ENCODE peak calls at places on chromosomes 1 and 21, in four cellular contexts. One of them, this sample, is unnamed.

GRCh38 chr1:226100436-226101347 is 38.2 kb downstream of the H3-3A start:
- DNase-seq in astrocyte of the spinal cord: no peak
- DNase-seq in fibroblast of lung: peak
- DNase-seq in gastrocnemius medialis: no peak
- DNase-seq in this sample: no peak

GRCh38 chr1:209875510-209875909 is 47.7 kb downstream of the UTP25 start:
- DNase-seq in fibroblast of lung: peak
- DNase-seq in gastrocnemius medialis: no peak
- DNase-seq in astrocyte of the spinal cord: peak
- DNase-seq in this sample: peak

GRCh38 chr1:237041795-237042466 is at the start of gene RYR2:
- DNase-seq in fibroblast of lung: peak
- DNase-seq in astrocyte of the spinal cord: no peak
- DNase-seq in gastrocnemius medialis: no peak
- DNase-seq in this sample: no peak

GRCh38 chr1:183824295-183824694 is 19.4 kb downstream of the RGL1 start:
- DNase-seq in gastrocnemius medialis: no peak
- DNase-seq in fibroblast of lung: no peak
- DNase-seq in astrocyte of the spinal cord: no peak
- DNase-seq in this sample: no peak

GRCh38 chr1:84853743-84854721 is 39.0 kb downstream of the LPAR3 start:
- DNase-seq in astrocyte of the spinal cord: peak
- DNase-seq in gastrocnemius medialis: no peak
- DNase-seq in fibroblast of lung: peak
- DNase-seq in this sample: peak

GRCh38 chr1:62593825-62594394 is 3.4 kb upstream of the ANGPTL3 start:
- DNase-seq in gastrocnemius medialis: no peak
- DNase-seq in astrocyte of the spinal cord: no peak
- DNase-seq in fibroblast of lung: peak
- DNase-seq in this sample: no peak

GRCh38 chr1:4315202-4315601 is 339.2 kb upstream of the AJAP1 start:
- DNase-seq in fibroblast of lung: no peak
- DNase-seq in gastrocnemius medialis: no peak
- DNase-seq in astrocyte of the spinal cord: no peak
- DNase-seq in this sample: no peak

GRCh38 chr1:76826072-76826827 is 41.0 kb upstream of the ST6GALNAC5 start:
- DNase-seq in astrocyte of the spinal cord: peak
- DNase-seq in fibroblast of lung: peak
- DNase-seq in gastrocnemius medialis: no peak
- DNase-seq in this sample: peak

GRCh38 chr1:59685101-59685500 is 129.6 kb upstream of the HOOK1 start:
- DNase-seq in fibroblast of lung: no peak
- DNase-seq in astrocyte of the spinal cord: no peak
- DNase-seq in gastrocnemius medialis: no peak
- DNase-seq in this sample: no peak

GRCh38 chr21:43467785-43468184 is 40.9 kb upstream of the SIK1 start:
- DNase-seq in fibroblast of lung: no peak
- DNase-seq in gastrocnemius medialis: no peak
- DNase-seq in astrocyte of the spinal cord: no peak
- DNase-seq in this sample: no peak

GRCh38 chr1:43253876-43254275 is 15.9 kb upstream of the TMEM125 start:
- DNase-seq in gastrocnemius medialis: no peak
- DNase-seq in fibroblast of lung: no peak
- DNase-seq in astrocyte of the spinal cord: no peak
- DNase-seq in this sample: no peak

GRCh38 chr1:19055001-19055400 is 98.5 kb upstream of the IFFO2 start:
- DNase-seq in fibroblast of lung: no peak
- DNase-seq in gastrocnemius medialis: no peak
- DNase-seq in astrocyte of the spinal cord: no peak
- DNase-seq in this sample: no peak

GRCh38 chr1:85085417-85085816 is 37.1 kb upstream of the MCOLN3 start:
- DNase-seq in astrocyte of the spinal cord: no peak
- DNase-seq in fibroblast of lung: no peak
- DNase-seq in gastrocnemius medialis: no peak
- DNase-seq in this sample: no peak

GRCh38 chr1:173453982-173454381 is 23.2 kb upstream of the PRDX6 start:
- DNase-seq in astrocyte of the spinal cord: peak
- DNase-seq in gastrocnemius medialis: no peak
- DNase-seq in fibroblast of lung: no peak
- DNase-seq in this sample: no peak

GRCh38 chr1:71054791-71055190 is 7.2 kb upstream of the PTGER3 start:
- DNase-seq in astrocyte of the spinal cord: no peak
- DNase-seq in fibroblast of lung: no peak
- DNase-seq in gastrocnemius medialis: no peak
- DNase-seq in this sample: no peak

GRCh38 chr1:35753626-35754260 is 16.0 kb downstream of the CLSPN start:
- DNase-seq in astrocyte of the spinal cord: no peak
- DNase-seq in gastrocnemius medialis: no peak
- DNase-seq in fibroblast of lung: no peak
- DNase-seq in this sample: no peak

GRCh38 chr21:14259669-14260458 is 43.9 kb downstream of the RBM11 start:
- DNase-seq in fibroblast of lung: peak
- DNase-seq in gastrocnemius medialis: no peak
- DNase-seq in astrocyte of the spinal cord: peak
- DNase-seq in this sample: peak

GRCh38 chr1:159881930-159882839 is 17.8 kb downstream of the CFAP45 start:
- DNase-seq in astrocyte of the spinal cord: peak
- DNase-seq in fibroblast of lung: peak
- DNase-seq in gastrocnemius medialis: no peak
- DNase-seq in this sample: peak

GRCh38 chr1:112937070-112937469 is 18.9 kb downstream of the SLC16A1 start:
- DNase-seq in fibroblast of lung: no peak
- DNase-seq in gastrocnemius medialis: no peak
- DNase-seq in astrocyte of the spinal cord: peak
- DNase-seq in this sample: no peak

GRCh38 chr1:31714442-31715096 is 10.8 kb upstream of the COL16A1 start:
- DNase-seq in gastrocnemius medialis: peak
- DNase-seq in fibroblast of lung: peak
- DNase-seq in astrocyte of the spinal cord: peak
- DNase-seq in this sample: no peak

GRCh38 chr1:12123172-12123571 is 43.6 kb upstream of the TNFRSF1B start:
- DNase-seq in fibroblast of lung: no peak
- DNase-seq in gastrocnemius medialis: no peak
- DNase-seq in astrocyte of the spinal cord: no peak
- DNase-seq in this sample: no peak

GRCh38 chr1:235659186-235659771 is 9.7 kb upstream of the GNG4 start:
- DNase-seq in astrocyte of the spinal cord: no peak
- DNase-seq in fibroblast of lung: no peak
- DNase-seq in gastrocnemius medialis: no peak
- DNase-seq in this sample: no peak

GRCh38 chr1:167345386-167345733 is 124.7 kb downstream of the POU2F1 start:
- DNase-seq in gastrocnemius medialis: no peak
- DNase-seq in fibroblast of lung: no peak
- DNase-seq in astrocyte of the spinal cord: no peak
- DNase-seq in this sample: no peak

GRCh38 chr1:149926296-149926695 is 1.3 kb downstream of the SF3B4 start:
- DNase-seq in astrocyte of the spinal cord: no peak
- DNase-seq in fibroblast of lung: no peak
- DNase-seq in gastrocnemius medialis: no peak
- DNase-seq in this sample: no peak

GRCh38 chr1:143611159-143611558 is 360.6 kb downstream of the FAM72C start:
- DNase-seq in gastrocnemius medialis: no peak
- DNase-seq in fibroblast of lung: no peak
- DNase-seq in astrocyte of the spinal cord: no peak
- DNase-seq in this sample: no peak

GRCh38 chr1:183780757-183781156 is 24.2 kb upstream of the RGL1 start:
- DNase-seq in gastrocnemius medialis: no peak
- DNase-seq in astrocyte of the spinal cord: no peak
- DNase-seq in fibroblast of lung: peak
- DNase-seq in this sample: no peak

GRCh38 chr1:179251675-179252074 is 22.2 kb upstream of the ABL2 start:
- DNase-seq in gastrocnemius medialis: no peak
- DNase-seq in astrocyte of the spinal cord: peak
- DNase-seq in fibroblast of lung: peak
- DNase-seq in this sample: no peak

GRCh38 chr1:198919667-198920398 is 281.0 kb downstream of the PTPRC start:
- DNase-seq in fibroblast of lung: no peak
- DNase-seq in astrocyte of the spinal cord: peak
- DNase-seq in gastrocnemius medialis: no peak
- DNase-seq in this sample: no peak

GRCh38 chr1:3822421-3822820 is 26.1 kb upstream of the LRRC47 start:
- DNase-seq in gastrocnemius medialis: no peak
- DNase-seq in fibroblast of lung: no peak
- DNase-seq in astrocyte of the spinal cord: no peak
- DNase-seq in this sample: no peak

GRCh38 chr1:173315296-173315695 is 108.2 kb upstream of the TNFSF4 start:
- DNase-seq in astrocyte of the spinal cord: no peak
- DNase-seq in fibroblast of lung: no peak
- DNase-seq in gastrocnemius medialis: no peak
- DNase-seq in this sample: no peak

GRCh38 chr1:160407819-160408801 is 7.7 kb downstream of the VANGL2 start:
- DNase-seq in fibroblast of lung: no peak
- DNase-seq in gastrocnemius medialis: no peak
- DNase-seq in astrocyte of the spinal cord: peak
- DNase-seq in this sample: no peak

GRCh38 chr1:241520080-241520465 is 518 bp upstream of the FH start:
- DNase-seq in gastrocnemius medialis: no peak
- DNase-seq in astrocyte of the spinal cord: no peak
- DNase-seq in fibroblast of lung: no peak
- DNase-seq in this sample: no peak
- H3K4me3 ChIP-seq in gastrocnemius medialis: peak
- H3K4me3 ChIP-seq in astrocyte of the spinal cord: peak
- H3K4me3 ChIP-seq in fibroblast of lung: peak
- H3K4me3 ChIP-seq in this sample: peak

GRCh38 chr1:45325816-45326506 is 734 bp upstream of the HPDL start:
- DNase-seq in gastrocnemius medialis: no peak
- DNase-seq in astrocyte of the spinal cord: no peak
- DNase-seq in fibroblast of lung: peak
- DNase-seq in this sample: no peak
- H3K4me3 ChIP-seq in gastrocnemius medialis: peak
- H3K4me3 ChIP-seq in astrocyte of the spinal cord: peak
- H3K4me3 ChIP-seq in fibroblast of lung: no peak
- H3K4me3 ChIP-seq in this sample: peak

DNA sequence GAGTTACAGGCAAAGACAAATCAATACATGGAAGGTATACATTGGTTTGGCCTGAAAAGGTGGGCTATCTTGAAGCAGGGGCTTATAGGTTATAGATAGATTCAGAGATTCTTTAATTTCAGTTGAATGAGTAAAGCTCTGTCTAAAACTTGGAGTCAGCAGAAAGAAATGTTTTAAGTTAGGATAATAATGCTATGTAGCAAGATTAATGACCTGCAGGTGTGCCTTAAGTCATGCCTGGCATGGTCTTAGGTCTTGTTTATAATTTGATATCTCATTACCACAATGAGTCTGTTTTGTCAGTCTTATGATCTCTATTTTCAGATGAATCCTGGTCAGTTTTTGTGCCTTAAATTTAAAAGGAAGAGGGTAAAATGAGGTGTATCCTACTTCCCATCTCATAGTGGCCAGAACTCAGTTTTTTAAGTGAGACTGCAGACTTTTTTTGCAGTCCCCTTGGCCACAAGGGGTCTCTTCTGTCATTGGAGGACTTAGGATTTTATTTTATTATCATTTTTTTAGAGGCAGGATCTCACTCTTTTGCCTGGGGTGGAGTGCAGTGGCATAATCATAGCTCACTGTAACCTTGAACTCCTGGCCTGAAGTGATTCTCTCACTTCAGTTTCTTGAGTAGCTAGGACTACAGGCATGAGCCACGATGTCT is 21.3 kb upstream of the PGBD2 start:
- DNase-seq in astrocyte of the spinal cord: no peak
- DNase-seq in fibroblast of lung: no peak
- DNase-seq in gastrocnemius medialis: no peak
- DNase-seq in this sample: no peak
- H3K4me3 ChIP-seq in astrocyte of the spinal cord: no peak
- H3K4me3 ChIP-seq in fibroblast of lung: no peak
- H3K4me3 ChIP-seq in gastrocnemius medialis: no peak
- H3K4me3 ChIP-seq in this sample: no peak

DNA sequence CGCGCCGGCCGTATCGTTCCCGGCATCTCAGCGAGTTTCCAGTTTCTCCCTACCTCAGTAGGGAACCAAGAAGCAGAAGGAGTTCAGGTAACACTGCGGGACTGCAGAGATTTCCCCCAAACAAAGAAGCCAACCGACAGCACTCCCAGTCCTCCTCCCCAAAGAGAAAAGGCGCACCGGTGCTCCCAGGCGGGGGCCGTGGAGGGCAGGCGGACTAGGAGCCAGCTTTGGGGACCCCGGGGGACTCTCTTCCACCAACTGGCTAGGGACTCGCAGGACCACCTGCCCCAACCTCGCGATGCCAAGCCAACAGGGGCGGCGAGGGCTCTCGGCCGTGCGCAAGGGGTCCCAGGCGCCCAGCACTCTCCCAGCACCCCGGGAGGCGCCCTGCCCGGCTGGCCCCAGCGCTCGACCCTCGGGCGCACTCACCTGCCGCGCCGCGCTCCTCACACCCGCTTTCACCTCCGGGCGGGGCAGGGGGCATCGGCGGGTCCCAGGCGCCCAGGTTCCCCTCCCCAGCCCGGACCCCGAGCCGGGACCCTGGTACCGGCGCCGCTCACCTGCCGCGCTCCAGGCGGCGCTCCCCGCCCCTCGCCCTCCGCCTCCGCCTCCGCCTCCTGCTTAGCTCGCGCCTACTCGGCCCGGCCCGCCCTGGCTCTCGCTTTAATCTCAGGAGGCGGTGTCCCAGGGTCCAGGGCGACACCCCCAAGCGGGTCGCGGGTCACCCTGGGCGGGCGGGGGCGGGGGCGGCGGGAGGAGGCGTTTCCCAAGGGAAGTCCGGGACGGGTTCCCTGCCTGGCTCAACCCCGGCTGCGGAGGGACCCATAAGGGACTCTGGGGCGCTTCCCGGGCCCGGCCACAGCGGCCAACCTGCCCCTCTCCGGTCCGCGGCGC is at the start of gene TMPRSS2:
- DNase-seq in fibroblast of lung: no peak
- DNase-seq in gastrocnemius medialis: no peak
- DNase-seq in astrocyte of the spinal cord: no peak
- DNase-seq in this sample: no peak
- H3K4me3 ChIP-seq in fibroblast of lung: no peak
- H3K4me3 ChIP-seq in gastrocnemius medialis: peak
- H3K4me3 ChIP-seq in astrocyte of the spinal cord: no peak
- H3K4me3 ChIP-seq in this sample: no peak

DNA sequence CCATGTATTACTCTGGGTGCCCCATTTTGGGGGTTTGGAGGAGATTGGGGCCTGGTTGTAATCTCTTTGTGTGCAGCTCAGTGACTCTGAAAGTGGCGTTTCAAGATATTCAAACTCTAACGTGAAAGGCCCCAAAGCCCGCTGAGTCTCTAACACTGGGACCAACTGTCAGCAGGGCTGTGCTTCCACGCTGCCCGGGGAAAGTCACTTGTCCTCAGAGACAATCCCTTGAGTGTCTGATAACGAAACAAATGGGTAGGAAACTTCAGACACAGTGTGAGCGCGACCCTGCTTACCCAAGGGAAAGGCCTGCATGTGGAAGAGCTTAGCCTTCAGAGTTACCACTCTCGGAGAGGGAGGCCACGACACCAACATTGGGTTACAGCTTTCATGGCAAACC is 832 bp downstream of the UBASH3A start:
- DNase-seq in astrocyte of the spinal cord: no peak
- DNase-seq in fibroblast of lung: no peak
- DNase-seq in gastrocnemius medialis: no peak
- DNase-seq in this sample: no peak
- H3K4me3 ChIP-seq in astrocyte of the spinal cord: no peak
- H3K4me3 ChIP-seq in fibroblast of lung: no peak
- H3K4me3 ChIP-seq in gastrocnemius medialis: no peak
- H3K4me3 ChIP-seq in this sample: no peak

This sample was measured in skeletal muscle cell.